ENCODE peak calls at places on chromosomes 13 and 19, in five cellular contexts. T, C, N, X and I are unnamed samples.

GRCh38 chr13:24228852-24229458 is 68.4 kb downstream of the SPATA13 start:
- DNase-seq in T (peak), N (no peak), C (no peak), X (no peak), I (peak)

GRCh38 chr13:33639640-33640080 is 178.3 kb upstream of the RFC3 start:
- DNase-seq in C (no peak), N (no peak), X (no peak), T (no peak), I (no peak)

GRCh38 chr19:3179739-3180293 is 1.2 kb downstream of the S1PR4 start:
- DNase-seq in T (no peak), C (no peak), X (peak), N (no peak), I (no peak)

GRCh38 chr13:43489168-43489730 is 297.5 kb downstream of the ENOX1 start:
- DNase-seq in N (no peak), X (no peak), C (peak), T (peak), I (no peak)

GRCh38 chr19:31674503-31675186 is 325.4 kb upstream of the TSHZ3 start:
- DNase-seq in C (no peak), N (no peak), X (no peak), T (no peak), I (no peak)

GRCh38 chr13:24624801-24625231 is 55.4 kb upstream of the ATP12A start:
- DNase-seq in X (no peak), N (no peak), C (no peak), T (no peak), I (no peak)

GRCh38 chr19:19627716-19628498 is at the start of gene LPAR2:
- DNase-seq in C (peak), N (no peak), X (peak), T (peak), I (peak)

GRCh38 chr13:98327326-98328314 is 150.6 kb upstream of the RNF113B start:
- DNase-seq in T (peak), C (no peak), X (no peak), N (no peak), I (peak)

GRCh38 chr19:36046443-36047050 is 7.5 kb downstream of the THAP8 start:
- DNase-seq in C (no peak), X (no peak), T (no peak), N (no peak), I (no peak)

GRCh38 chr19:4234142-4234861 is 5.0 kb downstream of the EBI3 start:
- DNase-seq in T (no peak), X (no peak), C (no peak), N (no peak), I (no peak)